ENCODE peak calls at places on chromosomes 6 and 20, in six cellular contexts. H, V, Z, C, L and G are unnamed samples.

GRCh38 chr6:170223718-170224693 is 66.9 kb downstream of the DLL1 start:
- DNase-seq in H (no peak), V (no peak), Z (peak; percentile 65), C (peak; percentile 12), L (no peak), G (peak; percentile 6)

GRCh38 chr6:158431036-158431435 is 118.8 kb downstream of the TULP4 start:
- DNase-seq in H (no peak), V (no peak), Z (no peak), C (no peak), L (no peak), G (no peak)

GRCh38 chr20:53617791-53618489 is 24.3 kb upstream of the ZNF217 start:
- DNase-seq in H (no peak), V (no peak), Z (no peak), C (no peak), L (no peak), G (no peak)

GRCh38 chr20:40920291-40920690 is 108.3 kb upstream of the TOP1 start:
- DNase-seq in H (no peak), V (no peak), Z (no peak), C (no peak), L (no peak), G (no peak)

GRCh38 chr20:43975096-43975768 is 60.6 kb downstream of the TOX2 start:
- DNase-seq in H (peak; percentile 55), V (peak; percentile 71), Z (no peak), C (no peak), L (no peak), G (no peak)

GRCh38 chr20:58135441-58136170 is 92.8 kb downstream of the ANKRD60 start:
- DNase-seq in H (no peak), V (no peak), Z (no peak), C (no peak), L (no peak), G (peak; percentile 13)

GRCh38 chr6:138987299-138987642 is 782 bp downstream of the REPS1 start:
- DNase-seq in H (no peak), V (no peak), Z (peak; percentile 91), C (peak; percentile 40), L (no peak), G (no peak)

GRCh38 chr20:22232923-22233322 is 351.4 kb downstream of the FOXA2 start:
- DNase-seq in H (no peak), V (no peak), Z (no peak), C (no peak), L (no peak), G (no peak)

GRCh38 chr20:32488066-32488838 is 96.9 kb downstream of the NOL4L start:
- DNase-seq in H (no peak), V (no peak), Z (no peak), C (no peak), L (no peak), G (no peak)

GRCh38 chr6:67433124-67433523 is 1202.0 kb upstream of the ADGRB3 start:
- DNase-seq in H (no peak), V (no peak), Z (no peak), C (no peak), L (no peak), G (no peak)

GRCh38 chr20:23145281-23145700 is 59.2 kb upstream of the CD93 start:
- DNase-seq in H (no peak), V (peak; percentile 52), Z (no peak), C (no peak), L (no peak), G (peak; percentile 38)

GRCh38 chr6:33420493-33421343 is 853 bp downstream of the SYNGAP1 start:
- DNase-seq in H (peak; percentile 42), V (no peak), Z (no peak), C (no peak), L (no peak), G (no peak)

GRCh38 chr6:91539451-91539850 is 952.6 kb upstream of the MAP3K7 start:
- DNase-seq in H (no peak), V (no peak), Z (no peak), C (no peak), L (no peak), G (no peak)

GRCh38 chr6:50264995-50265571 is 215.4 kb upstream of the DEFB112 start:
- DNase-seq in H (no peak), V (peak; percentile 9), Z (no peak), C (peak; percentile 41), L (peak; percentile 16), G (no peak)

GRCh38 chr6:28979679-28980078 is 25.4 kb downstream of the ZNF311 start:
- DNase-seq in H (no peak), V (no peak), Z (no peak), C (no peak), L (no peak), G (no peak)

DNA sequence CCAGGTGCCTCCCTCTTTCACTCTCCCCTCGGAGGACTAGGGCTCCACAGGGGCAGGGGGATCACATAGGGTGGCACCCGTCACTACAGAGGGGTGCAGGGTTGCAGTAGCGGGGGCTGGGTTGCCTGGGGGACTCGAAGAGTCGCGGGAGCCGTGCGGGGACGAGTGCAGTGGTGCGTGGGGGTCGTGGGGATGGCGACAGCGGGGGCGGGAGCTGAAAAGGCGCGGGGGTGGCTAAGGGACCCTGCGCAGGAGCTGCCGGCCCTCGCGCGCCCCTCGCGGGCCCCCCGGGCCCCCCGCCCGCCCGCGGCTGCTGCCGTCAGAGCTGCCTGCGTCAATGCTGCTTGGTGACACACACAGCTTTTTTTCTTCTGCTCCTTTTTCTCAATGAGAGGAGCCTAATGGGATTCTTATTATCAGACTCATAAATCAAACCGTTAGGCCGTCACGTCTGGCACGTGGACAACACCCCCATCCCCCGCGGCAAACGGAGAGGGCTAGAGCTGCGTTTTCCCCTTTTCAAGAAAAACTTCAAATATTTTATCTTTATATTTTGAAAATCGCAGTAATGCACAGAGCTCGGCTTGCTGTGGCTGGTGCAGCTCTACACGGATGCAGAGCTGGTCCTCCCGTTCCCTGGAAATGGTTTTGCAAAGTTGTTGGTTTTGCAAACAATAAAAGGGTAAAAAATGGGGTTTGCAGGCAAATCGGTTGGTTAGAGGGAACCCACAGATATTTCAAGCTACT is 161.6 kb downstream of the TBXT start:
- DNase-seq in H (peak; percentile 93), V (peak; percentile 80), Z (no peak), C (peak; percentile 68), L (no peak), G (peak; percentile 77)
- H3K4me3 ChIP-seq in H (peak overlapping the region; percentile 29), V (peak overlapping the region; percentile 52), Z (no peak overlapping the region), C (peak overlapping the region; percentile 46), L (no peak overlapping the region), G (peak overlapping the region; percentile 40)

GRCh38 chr6:63805345-63805744 is 169.7 kb downstream of the PHF3 start:
- DNase-seq in H (no peak), V (no peak), Z (no peak), C (no peak), L (no peak), G (no peak)

GRCh38 chr6:63807056-63807455 is 171.5 kb downstream of the PHF3 start:
- DNase-seq in H (peak; percentile 23), V (no peak), Z (no peak), C (no peak), L (no peak), G (no peak)

GRCh38 chr6:63805808-63806572 is 170.4 kb downstream of the PHF3 start:
- DNase-seq in H (peak; percentile 86), V (peak; percentile 40), Z (no peak), C (no peak), L (no peak), G (no peak)

GRCh38 chr6:63808576-63808975 is 173.0 kb downstream of the PHF3 start:
- DNase-seq in H (no peak), V (no peak), Z (no peak), C (no peak), L (no peak), G (no peak)

GRCh38 chr6:63806573-63806913 is 170.9 kb downstream of the PHF3 start:
- DNase-seq in H (no peak), V (no peak), Z (no peak), C (no peak), L (no peak), G (no peak)
- H3K4me3 ChIP-seq in H (no peak overlapping the region), V (no peak overlapping the region), Z (no peak overlapping the region), C (no peak overlapping the region), L (no peak overlapping the region), G (no peak overlapping the region)

GRCh38 chr20:14790771-14791517 is 453.5 kb upstream of the FLRT3 start:
- DNase-seq in H (no peak), V (peak; percentile 20), Z (no peak), C (no peak), L (no peak), G (no peak)
- H3K4me3 ChIP-seq in H (no peak overlapping the region), V (no peak overlapping the region), Z (no peak overlapping the region), C (no peak overlapping the region), L (no peak overlapping the region), G (no peak overlapping the region)

DNA sequence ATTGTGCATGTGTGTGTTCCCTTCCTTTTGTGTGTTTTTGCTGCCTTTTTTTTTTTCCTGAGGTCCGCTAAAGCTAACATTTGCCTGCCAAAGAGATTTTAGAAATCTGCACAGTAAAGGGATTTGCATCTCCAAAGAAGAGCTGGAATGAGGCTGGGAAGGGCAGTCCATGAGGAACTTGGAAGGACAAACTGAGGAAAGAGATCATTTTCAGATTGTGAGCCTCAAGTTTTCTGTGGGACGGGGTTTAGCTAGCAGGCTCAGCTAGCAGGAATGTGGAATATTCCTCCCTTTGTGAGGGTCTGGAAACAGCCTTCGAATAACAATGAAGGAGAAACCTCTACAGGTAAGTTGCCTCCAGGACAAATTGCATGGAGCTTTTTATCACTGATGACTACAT is 3.8 kb downstream of the INSM1 start:
- DNase-seq in H (no peak), V (no peak), Z (no peak), C (no peak), L (no peak), G (no peak)
- H3K4me3 ChIP-seq in H (no peak overlapping the region), V (no peak overlapping the region), Z (no peak overlapping the region), C (no peak overlapping the region), L (no peak overlapping the region), G (no peak overlapping the region)

GRCh38 chr6:127516676-127517273 is 2.4 kb downstream of the MTCL3 start:
- DNase-seq in H (peak; percentile 55), V (peak; percentile 75), Z (no peak), C (peak; percentile 70), L (peak; percentile 39), G (no peak)

GRCh38 chr6:127517698-127518097 is 1.4 kb downstream of the MTCL3 start:
- DNase-seq in H (no peak), V (no peak), Z (no peak), C (no peak), L (no peak), G (no peak)

GRCh38 chr6:127518710-127519468 is at the start of gene MTCL3:
- DNase-seq in H (peak; percentile 93), V (peak; percentile 73), Z (no peak), C (no peak), L (no peak), G (no peak)

GRCh38 chr6:127519469-127519785 is 292 bp upstream of the MTCL3 start:
- DNase-seq in H (no peak), V (no peak), Z (no peak), C (no peak), L (no peak), G (no peak)

GRCh38 chr6:127518212-127518709 is 874 bp downstream of the MTCL3 start:
- DNase-seq in H (peak; percentile 40), V (no peak), Z (no peak), C (no peak), L (no peak), G (no peak)
- H3K4me3 ChIP-seq in H (peak overlapping the region; percentile 72), V (peak overlapping the region; percentile 54), Z (no peak overlapping the region), C (no peak overlapping the region), L (peak overlapping the region; percentile 18), G (no peak overlapping the region)

DNA sequence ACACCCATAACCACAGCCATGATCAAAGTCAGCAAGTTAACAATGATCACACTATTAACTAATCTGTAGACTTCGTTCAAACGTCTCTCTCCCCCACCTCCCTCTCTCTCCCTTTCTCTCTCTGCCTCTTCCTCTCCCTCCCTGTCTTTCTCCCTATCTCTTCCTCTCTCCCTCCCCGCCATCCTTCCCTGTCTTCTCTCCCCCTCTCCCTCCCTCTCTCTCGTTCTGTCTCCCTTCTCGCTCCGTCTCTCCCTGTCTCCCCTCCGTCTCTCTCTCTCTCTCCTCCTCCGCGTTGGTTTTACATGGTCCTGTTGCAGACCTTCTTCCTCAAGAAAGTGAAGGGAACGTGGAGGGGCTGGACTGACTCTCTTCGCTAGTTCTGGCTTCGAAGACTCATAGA is 308.9 kb upstream of the FOXQ1 start:
- DNase-seq in H (no peak), V (no peak), Z (no peak), C (no peak), L (no peak), G (no peak)
- H3K4me3 ChIP-seq in H (no peak overlapping the region), V (no peak overlapping the region), Z (no peak overlapping the region), C (peak overlapping the region; percentile 39), L (no peak overlapping the region), G (no peak overlapping the region)